ENCODE peak calls at places on chromosome 11, in eight cellular contexts. H is ascending aorta; O is upper lobe of right lung; I is WTC11; Z is activated CD8-positive, alpha-beta T cell treated with anti-CD3 and anti-CD28 coated beads for 36 hours; F is astrocyte of the spinal cord; R is HL-60; S is neural progenitor cell. G is an unnamed sample.

GRCh38 chr11:26227311-26227710 is 104.6 kb upstream of the ANO3 start:
- DNase-seq in H (no peak), O (no peak), I (no peak), R (no peak), S (peak; percentile 10), F (peak; percentile 83), Z (no peak), G (no peak)

GRCh38 chr11:3867209-3868071 is 12.0 kb downstream of the STIM1 start:
- DNase-seq in O (no peak), H (no peak), F (no peak), S (no peak), R (no peak), I (no peak), Z (peak; percentile 66), G (no peak)

GRCh38 chr11:46369458-46370152 is 11.9 kb upstream of the MDK start:
- DNase-seq in R (peak; percentile 47), I (peak; percentile 82), S (peak; percentile 88), O (no peak), H (no peak), F (peak; percentile 72), Z (peak; percentile 75), G (no peak)

GRCh38 chr11:8105666-8106065 is 24.7 kb downstream of the TUB start:
- DNase-seq in Z (no peak), S (no peak), I (no peak), R (no peak), O (no peak), F (no peak), H (no peak), G (no peak)

GRCh38 chr11:58485961-58486360 is 21.9 kb downstream of the OR5B21 start:
- DNase-seq in F (no peak), H (no peak), I (no peak), R (no peak), O (no peak), Z (no peak), S (no peak), G (no peak)

GRCh38 chr11:394034-394857 is at the start of gene PKP3:
- DNase-seq in F (peak; percentile 48), S (peak; percentile 63), I (peak; percentile 75), R (no peak), Z (no peak), O (peak; percentile 94), H (no peak), G (no peak)

GRCh38 chr11:733072-733471 is 14.2 kb upstream of the TALDO1 start:
- DNase-seq in O (no peak), R (peak; percentile 47), H (no peak), S (no peak), I (no peak), Z (no peak), F (no peak), G (no peak)

GRCh38 chr11:8732748-8733241 is 50.2 kb downstream of the RPL27A start:
- DNase-seq in Z (no peak), I (no peak), O (no peak), R (no peak), H (peak; percentile 96), F (peak; percentile 73), S (no peak), G (no peak)

GRCh38 chr11:9748361-9748970 is 84.6 kb downstream of the SWAP70 start:
- DNase-seq in O (peak; percentile 75), S (peak; percentile 65), Z (peak; percentile 79), I (peak; percentile 52), R (peak; percentile 88), H (peak; percentile 80), F (peak; percentile 81), G (peak; percentile 62)

GRCh38 chr11:112554586-112554985 is 293.9 kb upstream of the PLET1 start:
- DNase-seq in R (no peak), H (no peak), O (no peak), F (no peak), Z (no peak), S (no peak), I (no peak), G (no peak)

GRCh38 chr11:19817870-19818269 is 105.2 kb downstream of the NAV2 start:
- DNase-seq in R (no peak), O (no peak), F (no peak), S (no peak), I (peak; percentile 38), Z (no peak), H (no peak), G (no peak)

GRCh38 chr11:106077609-106078517 is at the start of gene AASDHPPT:
- DNase-seq in I (no peak), R (peak; percentile 21), S (no peak), F (peak; percentile 68), Z (no peak), H (no peak), O (no peak), G (no peak)

GRCh38 chr11:17230867-17231851 is 23.4 kb upstream of the PIK3C2A start:
- DNase-seq in S (no peak), R (peak; percentile 57), I (no peak), H (no peak), Z (peak; percentile 80), O (no peak), F (no peak), G (no peak)

GRCh38 chr11:71913716-71914115 is 14.7 kb downstream of the XNDC1N start:
- DNase-seq in R (no peak), H (no peak), Z (no peak), I (no peak), S (no peak), O (no peak), F (peak; percentile 24), G (no peak)

GRCh38 chr11:19935507-19935906 is 222.9 kb downstream of the NAV2 start:
- DNase-seq in R (no peak), S (peak; percentile 88), F (peak; percentile 82), O (no peak), H (no peak), Z (no peak), I (peak; percentile 46), G (no peak)

GRCh38 chr11:13297308-13297916 is 19.8 kb downstream of the BMAL1 start:
- DNase-seq in F (no peak), O (no peak), Z (no peak), H (peak; percentile 57), I (no peak), R (no peak), S (no peak), G (no peak)

GRCh38 chr11:122807731-122808485 is 30.4 kb upstream of the CRTAM start:
- DNase-seq in I (no peak), F (no peak), S (no peak), H (no peak), Z (no peak), O (no peak), R (no peak), G (no peak)

GRCh38 chr11:78656984-78657383 is 82.3 kb upstream of the NARS2 start:
- DNase-seq in S (no peak), R (no peak), H (peak; percentile 41), F (no peak), Z (no peak), I (no peak), O (no peak), G (no peak)

GRCh38 chr11:6654281-6655019 is 1.2 kb downstream of the DCHS1 start:
- DNase-seq in H (no peak), O (no peak), F (no peak), Z (peak; percentile 32), I (no peak), R (no peak), S (no peak), G (no peak)

GRCh38 chr11:12418019-12418611 is 40.7 kb downstream of the PARVA start:
- DNase-seq in Z (no peak), F (no peak), R (no peak), O (no peak), I (peak; percentile 15), S (no peak), H (no peak), G (no peak)

GRCh38 chr11:129620705-129621104 is 194.9 kb upstream of the TMEM45B start:
- DNase-seq in R (no peak), F (peak; percentile 15), I (no peak), H (no peak), Z (no peak), S (no peak), O (no peak), G (no peak)

DNA sequence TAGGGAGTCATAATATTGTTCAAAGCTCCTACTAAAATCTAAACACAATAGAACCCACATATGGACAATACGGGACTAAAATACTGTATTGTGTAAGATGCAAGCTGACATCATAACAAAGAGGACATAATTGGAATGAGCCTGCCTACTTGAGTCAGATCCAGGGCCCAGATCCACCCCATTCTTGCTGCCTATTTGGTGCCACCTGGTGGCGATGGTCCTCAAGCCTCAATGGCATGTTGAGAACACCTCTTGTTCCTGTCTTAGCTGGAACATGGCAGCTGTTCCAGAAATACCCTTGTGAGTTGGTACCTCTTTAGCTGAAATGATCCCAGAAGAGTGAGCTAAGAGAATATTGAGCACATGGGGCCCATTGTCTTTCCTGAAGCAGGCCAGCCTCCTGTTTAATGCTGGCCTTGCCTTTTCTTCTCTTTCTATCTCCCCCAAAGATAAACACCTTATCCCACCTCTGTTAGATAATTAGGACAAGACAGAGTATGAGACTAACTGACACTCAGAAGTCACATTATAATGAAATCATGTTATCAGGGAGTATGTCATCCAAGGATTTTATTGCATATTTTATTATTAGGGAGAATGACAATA is 680.9 kb upstream of the ANO5 start:
- DNase-seq in F (peak; percentile 45), S (peak; percentile 87), Z (peak; percentile 62), O (peak; percentile 72), H (no peak), R (peak; percentile 56), I (peak; percentile 88), G (peak; percentile 49)
- TF ChIP-seq CTCF in F (peak; percentile 48), S (peak; percentile 90), Z (peak; percentile 28), O (peak; percentile 54), H (peak; percentile 37), R (peak; percentile 65), I (peak; percentile 55), G (peak; percentile 74)

GRCh38 chr11:124629961-124630360 is 7.3 kb downstream of the TBRG1 start:
- DNase-seq in H (no peak), I (no peak), O (no peak), R (no peak), S (no peak), F (no peak), Z (no peak), G (no peak)

GRCh38 chr11:124638500-124638899 is 15.8 kb downstream of the TBRG1 start:
- DNase-seq in Z (no peak), S (no peak), O (no peak), H (no peak), I (no peak), R (no peak), F (no peak), G (no peak)

GRCh38 chr11:124627546-124627945 is 4.9 kb downstream of the TBRG1 start:
- DNase-seq in Z (no peak), S (no peak), I (no peak), H (no peak), F (no peak), O (no peak), R (peak; percentile 39), G (no peak)

GRCh38 chr11:124633355-124633754 is 10.7 kb downstream of the TBRG1 start:
- DNase-seq in O (no peak), H (no peak), F (no peak), R (no peak), I (no peak), Z (no peak), S (no peak), G (no peak)
- TF ChIP-seq CTCF in O (no peak), H (peak; percentile 32), F (peak; percentile 34), R (no peak), I (no peak), Z (no peak), S (peak; percentile 18), G (no peak)

GRCh38 chr11:94077568-94078293 is 50.9 kb upstream of the PANX1 start:
- DNase-seq in O (peak; percentile 70), I (no peak), S (no peak), F (no peak), R (no peak), Z (no peak), H (no peak), G (no peak)
- TF ChIP-seq CTCF in O (no peak), I (no peak), S (no peak), F (no peak), R (no peak), Z (no peak), H (no peak), G (no peak)

GRCh38 chr11:68212421-68213134 is 518 bp downstream of the KMT5B start:
- DNase-seq in O (peak; percentile 87), I (peak; percentile 72), R (peak; percentile 65), H (peak; percentile 85), F (peak; percentile 66), Z (peak; percentile 73), S (peak; percentile 94), G (peak; percentile 78)
- TF ChIP-seq CTCF in O (no peak), I (no peak), R (no peak), H (peak; percentile 20), F (peak; percentile 20), Z (no peak), S (peak; percentile 36), G (peak; percentile 31)

G was measured in CD14-positive monocyte.